ENCODE peak calls at places on chromosomes 13 and 19, in eight cellular contexts. I, W, T, C, B, E, N and Q are unnamed samples.

GRCh38 chr19:38442736-38443135 is 9.2 kb downstream of the RYR1 start:
- DNase-seq in I (no peak), W (no peak), T (no peak), C (peak), B (no peak), E (no peak), N (no peak), Q (no peak)

GRCh38 chr13:73891805-73892204 is 242.4 kb downstream of the KLF12 start:
- DNase-seq in I (no peak), W (no peak), T (no peak), C (no peak), B (no peak), E (no peak), N (no peak), Q (no peak)

GRCh38 chr13:107043016-107043957 is 475.4 kb upstream of the ARGLU1 start:
- DNase-seq in I (no peak), W (no peak), T (no peak), C (no peak), B (no peak), E (peak), N (no peak), Q (no peak)

GRCh38 chr13:39559838-39560237 is 43.2 kb downstream of the LHFPL6 start:
- DNase-seq in I (no peak), W (no peak), T (no peak), C (peak), B (no peak), E (no peak), N (no peak), Q (no peak)

GRCh38 chr19:42427313-42427712 is at the start of gene LIPE:
- DNase-seq in I (no peak), W (no peak), T (no peak), C (no peak), B (peak), E (no peak), N (no peak), Q (no peak)

GRCh38 chr13:30963794-30964193 is 31.3 kb downstream of the TEX26 start:
- DNase-seq in I (no peak), W (peak), T (peak), C (no peak), B (peak), E (peak), N (no peak), Q (no peak)

GRCh38 chr19:47190167-47190727 is 40.8 kb downstream of the BBC3 start:
- DNase-seq in I (no peak), W (peak), T (peak), C (peak), B (peak), E (peak), N (no peak), Q (peak)

GRCh38 chr13:110942248-110942981 is 27.5 kb upstream of the ANKRD10 start:
- DNase-seq in I (no peak), W (peak), T (peak), C (peak), B (peak), E (peak), N (no peak), Q (no peak)

GRCh38 chr13:27455331-27455855 is 5.0 kb upstream of the MTIF3 start:
- DNase-seq in I (no peak), W (peak), T (peak), C (no peak), B (no peak), E (no peak), N (no peak), Q (no peak)

GRCh38 chr19:31111741-31112140 is 237.5 kb downstream of the TSHZ3 start:
- DNase-seq in I (no peak), W (no peak), T (no peak), C (no peak), B (no peak), E (no peak), N (no peak), Q (no peak)
- H3K4me3 ChIP-seq in I (no peak), W (no peak), T (no peak), C (no peak), B (no peak), E (no peak), N (no peak), Q (no peak)

DNA sequence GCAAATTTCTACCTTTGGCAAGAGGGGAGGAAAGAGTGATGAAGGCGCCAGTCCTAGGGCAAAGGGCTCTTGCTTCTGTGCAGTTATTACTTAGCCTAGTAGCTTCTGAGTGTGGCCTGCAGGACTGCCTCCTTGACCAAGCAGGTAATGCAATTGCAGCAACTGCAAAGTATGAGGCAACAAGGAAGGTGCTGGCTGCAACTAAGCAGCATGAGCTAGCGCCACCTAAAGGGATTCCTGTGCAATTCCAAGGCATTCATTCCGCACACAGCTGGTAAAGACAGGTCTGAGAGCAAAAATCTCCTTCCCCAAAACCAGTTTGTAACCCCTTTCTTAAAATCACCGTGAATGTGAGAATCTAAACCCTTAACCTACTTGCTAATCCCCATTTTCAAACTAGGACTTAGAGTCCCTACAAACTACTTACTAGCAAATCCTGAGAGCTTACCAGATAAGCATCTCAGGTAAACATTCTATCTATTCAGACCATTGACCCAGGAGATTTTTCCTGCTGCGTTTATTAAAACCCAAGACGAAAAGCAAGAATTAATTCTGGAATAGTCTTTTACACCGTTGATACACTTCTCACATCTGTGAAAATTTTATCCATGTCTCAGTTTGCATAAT is 62.9 kb downstream of the DCT start:
- DNase-seq in I (peak), W (peak), T (peak), C (no peak), B (peak), E (peak), N (no peak), Q (no peak)
- TF ChIP-seq CTCF in I (peak), W (peak), T (peak), C (peak), B (peak), E (peak), N (no peak), Q (peak)

GRCh38 chr13:28805193-28805819 is 14.8 kb upstream of the MTUS2 start:
- DNase-seq in I (peak), W (peak), T (peak), C (no peak), B (peak), E (no peak), N (no peak), Q (no peak)
- H3K4me3 ChIP-seq in I (no peak), W (no peak), T (no peak), C (no peak), B (no peak), E (no peak), N (no peak), Q (no peak)

GRCh38 chr13:43285891-43286602 is 262.7 kb downstream of the DNAJC15 start:
- DNase-seq in I (no peak), W (peak), T (peak), C (no peak), B (peak), E (peak), N (no peak), Q (no peak)

GRCh38 chr13:43279696-43280095 is 256.3 kb downstream of the DNAJC15 start:
- DNase-seq in I (no peak), W (no peak), T (no peak), C (no peak), B (no peak), E (no peak), N (no peak), Q (no peak)

GRCh38 chr13:43286769-43287168 is 263.4 kb downstream of the DNAJC15 start:
- DNase-seq in I (no peak), W (no peak), T (no peak), C (no peak), B (no peak), E (no peak), N (no peak), Q (no peak)

GRCh38 chr13:43289458-43290255 is 266.3 kb downstream of the DNAJC15 start:
- DNase-seq in I (no peak), W (peak), T (peak), C (no peak), B (peak), E (peak), N (no peak), Q (no peak)

DNA sequence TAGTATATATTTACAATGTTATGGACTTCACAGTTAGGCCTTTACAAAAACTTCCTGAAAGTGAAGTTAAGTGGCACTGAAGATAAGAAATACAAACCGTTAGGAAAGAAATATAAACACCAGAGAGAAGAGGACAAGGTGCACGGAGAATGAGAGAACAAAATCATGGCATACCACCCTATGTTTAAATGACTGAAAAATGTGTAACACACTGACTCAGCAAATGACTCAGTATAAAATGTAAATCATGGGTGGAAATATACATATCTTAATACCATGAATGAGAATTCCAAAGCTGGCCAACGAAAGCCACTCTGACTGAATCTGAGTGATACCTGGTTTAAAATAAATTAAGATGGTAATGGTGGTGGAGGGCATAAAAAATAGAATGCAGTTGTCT is 260.8 kb downstream of the DNAJC15 start:
- DNase-seq in I (no peak), W (peak), T (peak), C (no peak), B (peak), E (peak), N (no peak), Q (no peak)
- TF ChIP-seq CTCF in I (no peak), W (no peak), T (no peak), C (no peak), B (no peak), E (no peak), N (no peak), Q (no peak)

GRCh38 chr19:1082165-1082927 is 12.8 kb downstream of the POLR2E start:
- DNase-seq in I (peak), W (no peak), T (peak), C (peak), B (no peak), E (no peak), N (no peak), Q (peak)

GRCh38 chr19:1081301-1082164 is 13.6 kb downstream of the POLR2E start:
- DNase-seq in I (no peak), W (no peak), T (no peak), C (no peak), B (no peak), E (no peak), N (no peak), Q (peak)

GRCh38 chr19:1080360-1081161 is 13.6 kb downstream of the ARHGAP45 start:
- DNase-seq in I (no peak), W (no peak), T (no peak), C (no peak), B (no peak), E (no peak), N (no peak), Q (peak)

GRCh38 chr19:1076951-1077350 is 10.0 kb downstream of the ARHGAP45 start:
- DNase-seq in I (no peak), W (no peak), T (no peak), C (peak), B (no peak), E (no peak), N (no peak), Q (peak)

DNA sequence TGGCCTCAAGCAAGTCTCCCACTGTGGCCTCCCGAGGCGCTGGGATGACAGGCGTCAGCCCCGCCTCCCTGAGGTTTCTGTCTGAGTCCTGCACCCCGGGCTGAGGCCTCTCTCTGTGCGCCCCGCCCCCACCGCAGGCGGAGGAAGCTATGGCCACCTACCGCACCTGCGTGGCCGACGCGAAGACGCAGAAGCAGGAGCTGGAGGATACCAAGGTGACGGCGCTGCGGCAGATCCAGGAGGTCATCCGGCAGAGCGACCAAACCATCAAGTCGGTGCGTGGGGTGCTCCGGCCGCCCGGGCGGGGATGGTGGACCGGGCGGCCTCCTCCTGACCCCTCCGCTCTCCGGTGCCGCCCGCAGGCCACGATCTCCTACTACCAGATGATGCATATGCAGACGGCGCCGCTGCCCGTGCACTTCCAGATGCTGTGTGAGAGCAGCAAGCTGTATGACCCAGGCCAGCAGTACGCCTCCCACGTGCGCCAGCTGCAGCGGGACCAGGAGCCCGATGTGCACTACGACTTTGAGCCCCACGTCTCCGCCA is 12.7 kb downstream of the ARHGAP45 start:
- DNase-seq in I (no peak), W (no peak), T (no peak), C (no peak), B (no peak), E (no peak), N (no peak), Q (peak)
- H3K4me3 ChIP-seq in I (no peak), W (no peak), T (no peak), C (no peak), B (no peak), E (no peak), N (no peak), Q (no peak)

DNA sequence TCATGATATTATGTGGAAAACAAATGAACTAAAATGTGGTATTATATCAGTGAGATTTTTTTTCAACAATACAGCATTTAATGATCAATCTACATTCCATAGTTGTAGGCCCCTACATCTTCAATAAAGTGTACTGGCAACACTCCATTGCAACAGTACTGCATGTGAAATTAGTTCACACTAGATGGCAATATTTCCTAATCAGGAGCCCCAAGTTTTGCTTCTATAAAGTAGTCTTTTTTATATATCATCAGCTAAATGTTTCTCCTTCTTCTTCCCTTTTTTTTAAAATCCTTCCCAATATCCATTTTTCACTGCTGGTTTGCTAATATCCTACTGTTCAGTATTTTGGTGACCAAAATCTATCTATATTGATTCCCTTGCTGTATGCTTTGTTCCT is 528.3 kb upstream of the ATXN8OS start:
- DNase-seq in I (no peak), W (no peak), T (no peak), C (no peak), B (no peak), E (no peak), N (no peak), Q (no peak)
- TF ChIP-seq CTCF in I (peak), W (no peak), T (no peak), C (no peak), B (no peak), E (no peak), N (no peak), Q (no peak)

DNA sequence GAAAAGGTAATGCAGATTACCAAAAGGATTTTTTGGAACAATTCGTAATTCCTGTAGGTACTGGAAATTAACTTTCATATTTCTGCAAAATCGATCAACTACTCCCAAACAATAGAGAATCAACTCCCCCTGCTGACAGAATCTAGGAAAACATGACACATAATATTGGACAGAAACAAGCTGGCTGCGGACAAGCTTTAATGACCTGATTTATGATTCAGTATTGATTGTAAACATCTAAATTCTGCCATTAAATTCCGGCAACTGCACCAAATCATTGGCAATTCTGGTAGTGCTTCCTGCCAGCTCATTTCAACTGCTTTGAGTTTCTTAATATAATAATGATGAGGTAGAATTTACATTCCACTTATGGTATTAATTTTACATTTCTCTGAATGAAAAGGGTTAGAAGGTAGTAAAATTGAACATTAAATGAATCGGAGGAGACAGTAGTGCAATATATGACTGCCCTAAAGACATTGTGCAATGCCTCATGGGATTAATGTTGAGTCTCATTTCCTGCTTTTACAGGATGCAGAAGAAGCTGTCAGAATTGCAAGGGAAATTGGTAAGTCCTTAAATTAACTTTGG is 146.5 kb downstream of the PCCA start:
- DNase-seq in I (no peak), W (peak), T (peak), C (peak), B (peak), E (peak), N (no peak), Q (no peak)
- H3K4me3 ChIP-seq in I (peak), W (peak), T (no peak), C (no peak), B (no peak), E (no peak), N (no peak), Q (no peak)